ENCODE peak calls at places on chromosomes 11 and 22, in nine cellular contexts. J is psoas muscle, T is colonic mucosa, B is stomach, O is AG04449, M is transverse colon, S is GM12878, U is astrocyte of the spinal cord, D is astrocyte. R is an unnamed sample.
A peak's percentile ranks its signal among the peaks of the same experiment; 100 is the strongest.

GRCh38 chr11:72624496-72625201 is 49.6 kb downstream of the PDE2A start:
- DNase-seq in J (peak; percentile 60), T (no peak), B (no peak), O (no peak), M (no peak), S (no peak), U (no peak), D (no peak), R (no peak)

GRCh38 chr11:72519220-72519881 is 85.0 kb upstream of the CLPB start:
- DNase-seq in J (no peak), T (no peak), B (no peak), O (no peak), M (no peak), S (no peak), U (no peak), D (no peak), R (no peak)

GRCh38 chr11:72006309-72007088 is 7.8 kb downstream of the IL18BP start:
- DNase-seq in J (no peak), T (no peak), B (no peak), O (no peak), M (no peak), S (no peak), U (no peak), D (no peak), R (no peak)

GRCh38 chr22:25564979-25565677 is 653 bp downstream of the GRK3 start:
- DNase-seq in J (peak; percentile 33), T (peak; percentile 26), B (no peak), O (no peak), M (peak; percentile 17), S (no peak), U (no peak), D (no peak), R (no peak)

GRCh38 chr22:42649261-42650056 is at the start of gene CYB5R3:
- DNase-seq in J (peak; percentile 89), T (peak; percentile 84), B (peak; percentile 86), O (no peak), M (peak; percentile 88), S (no peak), U (peak; percentile 86), D (peak; percentile 62), R (no peak)

GRCh38 chr22:49719046-49719445 is 108.6 kb downstream of the BRD1 start:
- DNase-seq in J (no peak), T (no peak), B (peak; percentile 5), O (no peak), M (no peak), S (no peak), U (no peak), D (no peak), R (no peak)

GRCh38 chr11:90344546-90344945 is 121.7 kb upstream of the CHORDC1 start:
- DNase-seq in J (no peak), T (no peak), B (no peak), O (no peak), M (no peak), S (no peak), U (no peak), D (no peak), R (no peak)

GRCh38 chr11:99534812-99535211 is 514.1 kb downstream of the CNTN5 start:
- DNase-seq in J (no peak), T (no peak), B (no peak), O (no peak), M (no peak), S (no peak), U (peak; percentile 25), D (no peak), R (no peak)

GRCh38 chr11:34431979-34432378 is 6.8 kb upstream of the CAT start:
- DNase-seq in J (no peak), T (no peak), B (no peak), O (no peak), M (no peak), S (no peak), U (no peak), D (no peak), R (no peak)

GRCh38 chr22:50276143-50276542 is 6.0 kb upstream of the MAPK11 start:
- DNase-seq in J (peak; percentile 61), T (peak; percentile 74), B (peak; percentile 81), O (no peak), M (peak; percentile 81), S (peak; percentile 66), U (peak; percentile 49), D (no peak), R (no peak)

GRCh38 chr22:46593211-46593676 is 26.9 kb upstream of the GRAMD4 start:
- DNase-seq in J (no peak), T (no peak), B (no peak), O (no peak), M (peak; percentile 55), S (no peak), U (no peak), D (peak; percentile 21), R (no peak)

GRCh38 chr22:46726066-46726985 is 11.7 kb downstream of the CERK start:
- DNase-seq in J (no peak), T (no peak), B (no peak), O (no peak), M (no peak), S (no peak), U (peak; percentile 33), D (no peak), R (no peak)

GRCh38 chr22:49659281-49659923 is 168.3 kb downstream of the BRD1 start:
- DNase-seq in J (no peak), T (no peak), B (no peak), O (no peak), M (peak; percentile 4), S (no peak), U (no peak), D (no peak), R (no peak)

DNA sequence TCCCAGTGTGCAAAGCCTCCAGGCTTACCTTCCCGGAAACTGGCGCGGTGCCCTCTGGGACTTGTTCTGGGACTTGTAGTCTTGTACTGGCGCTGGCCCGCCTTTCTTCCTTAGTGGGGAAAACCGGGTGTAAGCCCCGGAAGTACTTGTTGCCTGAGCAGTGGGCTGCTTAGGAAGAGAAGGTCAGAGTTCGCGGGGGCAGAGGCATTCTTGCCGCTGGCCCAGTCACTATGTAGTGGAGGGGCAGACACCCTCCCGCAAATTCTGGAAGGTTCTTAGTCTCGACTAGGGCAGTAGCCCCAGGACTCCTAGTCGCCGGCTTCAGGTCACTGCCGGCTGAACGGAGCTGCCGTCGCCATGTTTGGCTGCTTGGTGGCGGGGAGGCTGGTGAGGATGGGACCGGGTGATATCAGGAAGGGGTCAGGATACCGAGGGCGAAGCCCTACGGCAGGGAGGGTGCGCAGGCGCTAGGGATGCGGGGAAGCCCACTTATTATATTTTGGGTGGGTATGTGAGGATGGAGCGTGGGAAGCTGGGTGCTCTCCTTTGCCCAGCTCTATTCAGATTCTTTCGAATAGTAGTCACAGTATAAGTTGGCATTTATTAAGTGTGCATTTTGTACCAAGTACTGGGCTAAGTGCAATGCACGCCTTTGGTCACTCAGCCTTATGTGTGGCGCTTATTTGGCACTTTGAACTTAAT is at the start of gene HIKESHI:
- DNase-seq in J (peak; percentile 100), T (peak; percentile 100), B (peak; percentile 100), O (peak; percentile 88), M (peak; percentile 100), S (peak; percentile 76), U (peak; percentile 98), D (peak; percentile 94), R (peak; percentile 91)
- TF ChIP-seq CTCF in J (no peak), T (no peak), B (no peak), O (no peak), M (no peak), S (no peak), U (no peak), D (no peak), R (no peak)

DNA sequence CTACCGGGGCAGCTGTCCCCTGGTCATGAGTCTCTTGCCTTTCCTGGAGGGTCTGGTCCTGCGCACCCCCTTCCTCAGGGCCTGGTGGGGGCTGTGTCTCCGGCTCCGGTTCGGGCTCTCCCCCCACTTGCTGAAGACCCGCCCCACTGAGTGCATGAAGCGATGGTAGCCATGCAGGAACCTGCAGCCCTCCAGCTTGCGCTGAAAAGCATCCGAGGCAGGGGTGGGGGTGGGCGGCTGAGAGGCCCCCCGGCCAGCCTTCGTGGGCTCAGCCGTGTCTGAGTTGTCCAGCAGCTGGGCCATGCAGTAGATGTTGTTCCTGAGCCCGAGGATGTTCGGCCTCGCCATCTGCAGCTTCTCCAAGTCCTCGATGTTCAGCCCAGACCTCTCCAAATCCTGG is 2.8 kb downstream of the OSM start:
- DNase-seq in J (no peak), T (no peak), B (no peak), O (no peak), M (no peak), S (no peak), U (no peak), D (no peak), R (no peak)
- H3K4me3 ChIP-seq in J (no peak overlapping the region), T (no peak overlapping the region), B (no peak overlapping the region), O (no peak overlapping the region), M (no peak overlapping the region), S (no peak overlapping the region), U (no peak overlapping the region), D (no peak overlapping the region), R (no peak overlapping the region)

DNA sequence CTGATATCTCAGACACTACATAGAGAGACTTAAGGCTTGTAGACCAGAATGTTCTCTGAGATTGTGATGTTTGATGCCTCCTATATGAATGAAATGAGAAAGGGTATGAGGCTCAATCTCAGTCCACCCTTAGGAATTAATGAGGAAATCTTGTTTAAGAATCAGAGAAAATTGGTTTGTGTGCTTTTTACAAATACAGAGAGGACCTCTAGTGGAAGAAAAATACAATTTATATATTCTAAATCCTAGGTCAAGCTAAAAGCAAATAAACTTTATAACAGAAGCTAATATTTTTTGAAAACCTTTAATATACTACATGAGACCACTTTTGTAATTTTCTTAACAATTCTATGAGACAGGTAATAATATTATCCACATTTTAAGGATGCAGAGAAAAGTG is 5.0 kb upstream of the OR52H1 start:
- DNase-seq in J (no peak), T (no peak), B (no peak), O (no peak), M (no peak), S (no peak), U (no peak), D (no peak), R (no peak)
- TF ChIP-seq CTCF in J (no peak), T (no peak), B (no peak), O (no peak), M (no peak), S (no peak), U (peak; percentile 17), D (peak; percentile 10), R (peak; percentile 12)

DNA sequence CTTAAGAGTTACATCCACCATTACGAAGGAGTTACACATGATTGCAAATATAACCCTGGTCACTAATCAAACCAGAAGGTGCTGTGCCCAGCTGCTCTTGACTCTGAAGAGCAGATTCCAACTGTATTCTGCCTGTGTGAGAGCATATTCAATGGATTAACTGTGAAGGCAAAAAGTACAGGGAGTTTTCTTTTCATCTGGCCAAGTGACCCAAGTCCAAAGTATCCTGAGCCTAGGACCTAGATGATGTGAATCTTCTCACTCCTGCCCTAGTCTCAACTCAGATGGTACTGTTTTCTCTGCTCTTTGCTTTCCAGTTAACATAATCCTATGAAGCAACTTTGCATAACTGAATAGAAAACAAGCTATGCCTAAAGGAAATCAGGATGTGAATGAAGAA is 105.8 kb downstream of the C11orf58 start:
- DNase-seq in J (no peak), T (no peak), B (no peak), O (no peak), M (no peak), S (no peak), U (no peak), D (no peak), R (no peak)
- H3K4me3 ChIP-seq in J (no peak overlapping the region), T (no peak overlapping the region), B (no peak overlapping the region), O (no peak overlapping the region), M (no peak overlapping the region), S (no peak overlapping the region), U (no peak overlapping the region), D (no peak overlapping the region), R (no peak overlapping the region)

GRCh38 chr11:103907136-103907535 is 129.3 kb upstream of the DDI1 start:
- DNase-seq in J (no peak), T (no peak), B (no peak), O (no peak), M (no peak), S (no peak), U (no peak), D (no peak), R (no peak)
- TF ChIP-seq CTCF in J (no peak), T (no peak), B (no peak), O (no peak), M (no peak), S (no peak), U (no peak), D (no peak), R (no peak)